ENCODE peak calls at places on chromosomes 11 and 22, in four cellular contexts. X is SK-N-SH, Z is HepG2, D is HCT116. W is an unnamed sample.

GRCh38 chr22:22810018-22810427 is 77.6 kb upstream of the IGLL5 start:
- DNase-seq in X (peak), Z (peak), D (peak), W (no peak)

GRCh38 chr11:128739589-128739988 is 45.7 kb downstream of the FLI1 start:
- DNase-seq in X (no peak), Z (no peak), D (no peak), W (no peak)

GRCh38 chr11:125036933-125037332 is 26.2 kb upstream of the SLC37A2 start:
- DNase-seq in X (no peak), Z (no peak), D (no peak), W (no peak)

GRCh38 chr11:69262918-69263735 is 30.8 kb upstream of the MYEOV start:
- DNase-seq in X (no peak), Z (no peak), D (no peak), W (no peak)

GRCh38 chr11:120854988-120855387 is 168.9 kb upstream of the TBCEL start:
- DNase-seq in X (no peak), Z (no peak), D (no peak), W (no peak)

GRCh38 chr11:27294654-27295053 is 68.4 kb downstream of the CCDC34 start:
- DNase-seq in X (no peak), Z (no peak), D (no peak), W (no peak)

GRCh38 chr11:111736621-111737055 is 29.6 kb downstream of the PPP2R1B start:
- DNase-seq in X (no peak), Z (no peak), D (no peak), W (no peak)

GRCh38 chr11:2302280-2302843 is 549 bp downstream of the TSPAN32 start:
- DNase-seq in X (peak), Z (no peak), D (no peak), W (no peak)

GRCh38 chr11:405323-405975 is 9.3 kb downstream of the SIGIRR start:
- DNase-seq in X (no peak), Z (no peak), D (no peak), W (no peak)

GRCh38 chr11:102971766-102972165 is 16.2 kb upstream of the MMP13 start:
- DNase-seq in X (no peak), Z (no peak), D (no peak), W (no peak)

GRCh38 chr22:30246962-30247376 is 410 bp upstream of the LIF start:
- DNase-seq in X (peak), Z (no peak), D (no peak), W (no peak)

GRCh38 chr11:69192282-69192681 is 36.5 kb downstream of the SMIM38 start:
- DNase-seq in X (peak), Z (no peak), D (no peak), W (no peak)

GRCh38 chr11:28976012-28976800 is 868.0 kb downstream of the METTL15 start:
- DNase-seq in X (no peak), Z (no peak), D (no peak), W (no peak)

GRCh38 chr11:110128161-110128560 is 35.0 kb downstream of the ZC3H12C start:
- DNase-seq in X (peak), Z (no peak), D (no peak), W (no peak)

GRCh38 chr11:134252539-134253188 is 488 bp downstream of the THYN1 start:
- DNase-seq in X (peak), Z (no peak), D (no peak), W (no peak)

GRCh38 chr11:69119170-69119569 is 36.6 kb upstream of the SMIM38 start:
- DNase-seq in X (no peak), Z (no peak), D (no peak), W (no peak)

GRCh38 chr22:48205790-48206189 is 1443.3 kb downstream of the TBC1D22A start:
- DNase-seq in X (no peak), Z (no peak), D (no peak), W (no peak)

GRCh38 chr11:2578006-2578933 is 121.5 kb downstream of the KCNQ1OT1 start:
- DNase-seq in X (peak), Z (no peak), D (no peak), W (no peak)

GRCh38 chr11:67268036-67268683 is 1.9 kb downstream of the GRK2 start:
- DNase-seq in X (no peak), Z (no peak), D (no peak), W (no peak)

GRCh38 chr11:64036081-64037026 is 623 bp downstream of the FLRT1 start:
- DNase-seq in X (peak), Z (no peak), D (no peak), W (no peak)

GRCh38 chr22:19872779-19873137 is 18.1 kb upstream of the GNB1L start:
- DNase-seq in X (no peak), Z (no peak), D (no peak), W (no peak)

GRCh38 chr22:26949193-26949592 is 291.8 kb downstream of the MIAT start:
- DNase-seq in X (no peak), Z (no peak), D (no peak), W (no peak)

GRCh38 chr11:8261316-8261715 is 2.4 kb downstream of the LMO1 start:
- DNase-seq in X (no peak), Z (no peak), D (no peak), W (no peak)

GRCh38 chr11:8263109-8263768 is 439 bp downstream of the LMO1 start:
- DNase-seq in X (peak), Z (no peak), D (no peak), W (peak)

GRCh38 chr11:8263769-8264410 is at the start of gene LMO1:
- DNase-seq in X (peak), Z (peak), D (peak), W (peak)

GRCh38 chr11:8261921-8262551 is 1.6 kb downstream of the LMO1 start:
- DNase-seq in X (peak), Z (no peak), D (no peak), W (no peak)

DNA sequence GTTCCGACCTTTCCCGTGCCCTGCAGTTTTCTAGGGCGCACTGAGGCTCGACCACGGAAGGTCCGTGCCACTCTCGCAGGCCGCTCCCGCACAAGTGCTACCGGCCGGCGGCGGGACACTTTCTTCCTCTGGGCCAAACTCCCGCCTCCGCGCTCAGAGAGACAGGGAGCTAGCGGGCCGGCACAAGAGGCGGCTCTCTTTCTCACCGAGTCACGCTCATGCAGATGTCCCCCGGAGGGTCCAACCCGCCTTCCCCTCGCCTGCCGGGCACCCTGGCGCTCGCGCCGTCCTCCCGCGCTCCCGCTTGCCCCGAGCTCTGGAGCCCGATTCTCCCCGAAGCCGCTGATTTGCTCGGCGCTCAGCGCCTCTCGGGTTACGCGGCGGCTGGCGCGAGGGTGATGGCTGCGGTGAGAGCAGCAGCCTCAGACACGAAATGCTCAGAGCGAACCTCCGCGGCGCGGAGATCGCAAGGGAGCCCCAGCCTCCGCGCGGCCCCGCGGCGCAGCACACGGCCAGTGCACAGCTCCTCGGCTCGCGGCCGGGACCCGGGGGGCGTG is 1.0 kb downstream of the LMO1 start:
- DNase-seq in X (no peak), Z (no peak), D (no peak), W (no peak)
- TF ChIP-seq SIN3A in X (no peak), Z (no peak), D (no peak), W (no peak)

DNA sequence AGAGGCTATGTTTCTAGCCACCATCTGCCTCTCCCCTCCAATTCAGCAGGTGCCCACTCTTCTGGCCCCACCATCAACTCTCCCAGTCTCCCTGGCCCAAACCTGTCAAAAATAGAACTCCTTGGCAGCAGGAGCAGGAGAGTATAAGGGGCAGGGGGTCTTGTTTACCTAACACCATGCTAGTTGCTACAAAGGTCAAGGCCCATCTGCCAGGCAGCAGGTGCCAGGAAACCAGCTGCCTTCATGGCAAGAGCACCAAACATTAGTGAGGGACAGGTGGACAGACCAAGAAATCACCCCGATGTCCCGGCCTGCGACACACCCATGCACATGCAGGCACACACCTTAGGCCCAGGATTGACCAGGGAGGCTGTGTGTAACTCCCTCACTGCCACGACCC is 387.9 kb downstream of the BUD13 start:
- DNase-seq in X (no peak), Z (no peak), D (no peak), W (no peak)
- TF ChIP-seq SIN3A in X (no peak), Z (no peak), D (no peak), W (no peak)

GRCh38 chr22:36613958-36614357 is 85.0 kb upstream of the EIF3D start:
- DNase-seq in X (no peak), Z (peak), D (no peak), W (no peak)
- TF ChIP-seq SIN3A in X (no peak), Z (no peak), D (no peak), W (no peak)

GRCh38 chr11:109033627-109034340 is 368.9 kb downstream of the DDX10 start:
- DNase-seq in X (no peak), Z (no peak), D (no peak), W (no peak)
- TF ChIP-seq SIN3A in X (no peak), Z (no peak), D (no peak), W (no peak)

GRCh38 chr11:17389205-17389956 is 922 bp upstream of the KCNJ11 start:
- DNase-seq in X (peak), Z (peak), D (peak), W (peak)

GRCh38 chr11:17387280-17387679 is 1.2 kb downstream of the KCNJ11 start:
- DNase-seq in X (no peak), Z (no peak), D (no peak), W (no peak)

GRCh38 chr11:17388609-17389204 is at the start of gene KCNJ11:
- DNase-seq in X (no peak), Z (no peak), D (no peak), W (no peak)

GRCh38 chr11:17386331-17387084 is 2.0 kb downstream of the KCNJ11 start:
- DNase-seq in X (peak), Z (peak), D (peak), W (peak)

DNA sequence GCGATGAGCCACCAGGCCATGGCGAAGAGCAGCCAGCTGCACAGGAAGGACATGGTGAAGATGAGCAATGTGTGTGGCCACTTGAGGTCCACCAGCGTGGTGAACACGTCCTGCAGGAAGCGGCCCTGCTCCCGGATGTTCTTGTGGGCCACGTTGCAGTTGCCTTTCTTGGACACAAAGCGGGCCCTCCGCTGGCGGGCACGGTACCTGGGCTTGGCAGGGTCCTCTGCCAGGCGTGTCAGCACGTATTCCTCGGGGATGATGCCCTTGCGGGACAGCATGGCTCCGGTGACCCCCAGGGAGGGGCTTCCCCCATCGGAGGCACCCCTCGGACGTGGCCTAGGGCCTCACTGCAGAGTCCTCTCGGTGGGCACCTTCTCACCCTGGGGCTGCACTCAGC is 648 bp downstream of the KCNJ11 start:
- DNase-seq in X (peak), Z (no peak), D (no peak), W (no peak)
- TF ChIP-seq SIN3A in X (no peak), Z (no peak), D (no peak), W (no peak)

GRCh38 chr11:74942073-74942750 is 6.7 kb downstream of the XRRA1 start:
- DNase-seq in X (no peak), Z (no peak), D (no peak), W (no peak)
- TF ChIP-seq SIN3A in X (no peak), Z (no peak), D (no peak), W (no peak)

GRCh38 chr22:50691521-50691920 is 18.9 kb downstream of the SHANK3 start:
- DNase-seq in X (no peak), Z (peak), D (peak), W (no peak)
- TF ChIP-seq SIN3A in X (no peak), Z (no peak), D (no peak), W (no peak)